ENCODE peak calls at places on chromosomes 16 and 17, in nine cellular contexts. One of them, this sample, is unnamed.

GRCh38 chr16:53220585-53220984 is 165.8 kb downstream of the CHD9 start:
- DNase-seq in mucosa of descending colon: no peak
- DNase-seq in heart right ventricle: peak; percentile 10
- DNase-seq in fibroblast of mammary gland: peak; percentile 44
- DNase-seq in neural progenitor cell: peak; percentile 25
- DNase-seq in A549: no peak
- DNase-seq in WERI-Rb-1: peak; percentile 10
- DNase-seq in cardiac muscle cell: peak; percentile 50
- DNase-seq in AG04449: no peak
- DNase-seq in this sample: peak; percentile 45

GRCh38 chr17:43175213-43176118 is 4.5 kb downstream of the NBR1 start:
- DNase-seq in neural progenitor cell: no peak
- DNase-seq in WERI-Rb-1: no peak
- DNase-seq in fibroblast of mammary gland: peak; percentile 63
- DNase-seq in heart right ventricle: no peak
- DNase-seq in cardiac muscle cell: peak; percentile 74
- DNase-seq in A549: no peak
- DNase-seq in AG04449: peak; percentile 71
- DNase-seq in mucosa of descending colon: no peak
- DNase-seq in this sample: no peak

GRCh38 chr16:66434619-66435430 is 7.7 kb downstream of the BEAN1 start:
- DNase-seq in WERI-Rb-1: no peak
- DNase-seq in heart right ventricle: no peak
- DNase-seq in neural progenitor cell: no peak
- DNase-seq in fibroblast of mammary gland: no peak
- DNase-seq in AG04449: no peak
- DNase-seq in mucosa of descending colon: no peak
- DNase-seq in cardiac muscle cell: no peak
- DNase-seq in A549: no peak
- DNase-seq in this sample: no peak

GRCh38 chr16:10552998-10553491 is 27.4 kb downstream of the EMP2 start:
- DNase-seq in A549: peak; percentile 60
- DNase-seq in fibroblast of mammary gland: no peak
- DNase-seq in cardiac muscle cell: no peak
- DNase-seq in AG04449: no peak
- DNase-seq in neural progenitor cell: peak; percentile 35
- DNase-seq in mucosa of descending colon: no peak
- DNase-seq in WERI-Rb-1: no peak
- DNase-seq in heart right ventricle: peak; percentile 76
- DNase-seq in this sample: no peak

GRCh38 chr17:10815318-10815717 is 11.4 kb upstream of the TMEM238L start:
- DNase-seq in AG04449: no peak
- DNase-seq in fibroblast of mammary gland: no peak
- DNase-seq in WERI-Rb-1: no peak
- DNase-seq in heart right ventricle: no peak
- DNase-seq in A549: no peak
- DNase-seq in cardiac muscle cell: no peak
- DNase-seq in neural progenitor cell: no peak
- DNase-seq in mucosa of descending colon: peak; percentile 83
- DNase-seq in this sample: no peak

GRCh38 chr16:88905563-88905962 is 39.1 kb upstream of the PABPN1L start:
- DNase-seq in cardiac muscle cell: no peak
- DNase-seq in WERI-Rb-1: no peak
- DNase-seq in mucosa of descending colon: no peak
- DNase-seq in A549: peak; percentile 32
- DNase-seq in fibroblast of mammary gland: no peak
- DNase-seq in heart right ventricle: no peak
- DNase-seq in AG04449: no peak
- DNase-seq in neural progenitor cell: peak; percentile 79
- DNase-seq in this sample: no peak

GRCh38 chr16:84013787-84014569 is 28.6 kb downstream of the SLC38A8 start:
- DNase-seq in AG04449: no peak
- DNase-seq in WERI-Rb-1: peak; percentile 75
- DNase-seq in mucosa of descending colon: peak; percentile 92
- DNase-seq in cardiac muscle cell: peak; percentile 41
- DNase-seq in A549: peak; percentile 70
- DNase-seq in fibroblast of mammary gland: peak; percentile 58
- DNase-seq in heart right ventricle: no peak
- DNase-seq in neural progenitor cell: peak; percentile 97
- DNase-seq in this sample: peak; percentile 80

GRCh38 chr16:83305092-83305491 is 502.7 kb upstream of the HSBP1 start:
- DNase-seq in mucosa of descending colon: no peak
- DNase-seq in fibroblast of mammary gland: peak; percentile 70
- DNase-seq in neural progenitor cell: no peak
- DNase-seq in AG04449: peak; percentile 83
- DNase-seq in WERI-Rb-1: no peak
- DNase-seq in cardiac muscle cell: peak; percentile 80
- DNase-seq in A549: no peak
- DNase-seq in heart right ventricle: no peak
- DNase-seq in this sample: no peak

GRCh38 chr17:78044280-78044835 is 84.2 kb downstream of the TMC6 start:
- DNase-seq in heart right ventricle: no peak
- DNase-seq in fibroblast of mammary gland: peak; percentile 34
- DNase-seq in neural progenitor cell: no peak
- DNase-seq in mucosa of descending colon: no peak
- DNase-seq in cardiac muscle cell: no peak
- DNase-seq in WERI-Rb-1: no peak
- DNase-seq in AG04449: no peak
- DNase-seq in A549: no peak
- DNase-seq in this sample: no peak

GRCh38 chr16:69111216-69111615 is 5.8 kb downstream of the HAS3 start:
- DNase-seq in neural progenitor cell: no peak
- DNase-seq in cardiac muscle cell: no peak
- DNase-seq in WERI-Rb-1: no peak
- DNase-seq in fibroblast of mammary gland: no peak
- DNase-seq in mucosa of descending colon: no peak
- DNase-seq in AG04449: no peak
- DNase-seq in A549: no peak
- DNase-seq in heart right ventricle: no peak
- DNase-seq in this sample: no peak

GRCh38 chr17:82901356-82901755 is 61.5 kb upstream of the ZNF750 start:
- DNase-seq in neural progenitor cell: no peak
- DNase-seq in WERI-Rb-1: no peak
- DNase-seq in cardiac muscle cell: no peak
- DNase-seq in heart right ventricle: no peak
- DNase-seq in mucosa of descending colon: no peak
- DNase-seq in fibroblast of mammary gland: no peak
- DNase-seq in AG04449: no peak
- DNase-seq in A549: no peak
- DNase-seq in this sample: no peak

GRCh38 chr16:15765880-15766279 is 90.9 kb downstream of the MYH11 start:
- DNase-seq in WERI-Rb-1: peak; percentile 32
- DNase-seq in neural progenitor cell: peak; percentile 77
- DNase-seq in A549: peak; percentile 69
- DNase-seq in mucosa of descending colon: no peak
- DNase-seq in cardiac muscle cell: peak; percentile 35
- DNase-seq in heart right ventricle: peak; percentile 52
- DNase-seq in AG04449: no peak
- DNase-seq in fibroblast of mammary gland: peak; percentile 46
- DNase-seq in this sample: no peak

GRCh38 chr16:89012622-89012995 is 35.6 kb upstream of the CBFA2T3 start:
- DNase-seq in A549: no peak
- DNase-seq in mucosa of descending colon: no peak
- DNase-seq in fibroblast of mammary gland: no peak
- DNase-seq in heart right ventricle: no peak
- DNase-seq in neural progenitor cell: no peak
- DNase-seq in AG04449: no peak
- DNase-seq in cardiac muscle cell: no peak
- DNase-seq in WERI-Rb-1: no peak
- DNase-seq in this sample: no peak

GRCh38 chr17:48830840-48831548 is at the start of gene CALCOCO2:
- DNase-seq in A549: peak; percentile 96
- DNase-seq in mucosa of descending colon: peak; percentile 96
- DNase-seq in fibroblast of mammary gland: peak; percentile 88
- DNase-seq in WERI-Rb-1: peak; percentile 97
- DNase-seq in cardiac muscle cell: peak; percentile 94
- DNase-seq in AG04449: peak; percentile 42
- DNase-seq in neural progenitor cell: peak; percentile 98
- DNase-seq in heart right ventricle: peak; percentile 94
- DNase-seq in this sample: peak; percentile 93
- TF ChIP-seq CTCF in A549: no peak
- TF ChIP-seq CTCF in mucosa of descending colon: no peak
- TF ChIP-seq CTCF in fibroblast of mammary gland: no peak
- TF ChIP-seq CTCF in WERI-Rb-1: peak; percentile 1
- TF ChIP-seq CTCF in cardiac muscle cell: no peak
- TF ChIP-seq CTCF in AG04449: no peak
- TF ChIP-seq CTCF in neural progenitor cell: peak; percentile 10
- TF ChIP-seq CTCF in heart right ventricle: no peak
- TF ChIP-seq CTCF in this sample: no peak

GRCh38 chr17:57605734-57606105 is 139.4 kb downstream of the CCDC182 start:
- DNase-seq in fibroblast of mammary gland: no peak
- DNase-seq in heart right ventricle: no peak
- DNase-seq in cardiac muscle cell: no peak
- DNase-seq in WERI-Rb-1: no peak
- DNase-seq in neural progenitor cell: no peak
- DNase-seq in A549: no peak
- DNase-seq in mucosa of descending colon: no peak
- DNase-seq in AG04449: no peak
- DNase-seq in this sample: no peak

GRCh38 chr17:57603978-57604377 is 141.1 kb downstream of the CCDC182 start:
- DNase-seq in mucosa of descending colon: no peak
- DNase-seq in A549: no peak
- DNase-seq in AG04449: no peak
- DNase-seq in fibroblast of mammary gland: no peak
- DNase-seq in heart right ventricle: no peak
- DNase-seq in neural progenitor cell: no peak
- DNase-seq in WERI-Rb-1: no peak
- DNase-seq in cardiac muscle cell: no peak
- DNase-seq in this sample: peak; percentile 76

GRCh38 chr17:57603541-57603940 is 141.6 kb downstream of the CCDC182 start:
- DNase-seq in mucosa of descending colon: no peak
- DNase-seq in AG04449: no peak
- DNase-seq in fibroblast of mammary gland: no peak
- DNase-seq in WERI-Rb-1: no peak
- DNase-seq in neural progenitor cell: no peak
- DNase-seq in heart right ventricle: no peak
- DNase-seq in cardiac muscle cell: no peak
- DNase-seq in A549: no peak
- DNase-seq in this sample: no peak

GRCh38 chr17:57606111-57606875 is 138.8 kb downstream of the CCDC182 start:
- DNase-seq in mucosa of descending colon: no peak
- DNase-seq in cardiac muscle cell: no peak
- DNase-seq in neural progenitor cell: no peak
- DNase-seq in fibroblast of mammary gland: no peak
- DNase-seq in A549: no peak
- DNase-seq in WERI-Rb-1: peak; percentile 77
- DNase-seq in heart right ventricle: no peak
- DNase-seq in AG04449: no peak
- DNase-seq in this sample: no peak

GRCh38 chr17:57604771-57605733 is 140.0 kb downstream of the CCDC182 start:
- DNase-seq in AG04449: no peak
- DNase-seq in neural progenitor cell: peak; percentile 38
- DNase-seq in A549: no peak
- DNase-seq in fibroblast of mammary gland: no peak
- DNase-seq in cardiac muscle cell: peak; percentile 68
- DNase-seq in heart right ventricle: peak; percentile 73
- DNase-seq in WERI-Rb-1: peak; percentile 63
- DNase-seq in mucosa of descending colon: peak; percentile 67
- DNase-seq in this sample: no peak
- TF ChIP-seq CTCF in AG04449: no peak
- TF ChIP-seq CTCF in neural progenitor cell: no peak
- TF ChIP-seq CTCF in A549: no peak
- TF ChIP-seq CTCF in fibroblast of mammary gland: no peak
- TF ChIP-seq CTCF in cardiac muscle cell: no peak
- TF ChIP-seq CTCF in heart right ventricle: no peak
- TF ChIP-seq CTCF in WERI-Rb-1: no peak
- TF ChIP-seq CTCF in mucosa of descending colon: no peak
- TF ChIP-seq CTCF in this sample: no peak

DNA sequence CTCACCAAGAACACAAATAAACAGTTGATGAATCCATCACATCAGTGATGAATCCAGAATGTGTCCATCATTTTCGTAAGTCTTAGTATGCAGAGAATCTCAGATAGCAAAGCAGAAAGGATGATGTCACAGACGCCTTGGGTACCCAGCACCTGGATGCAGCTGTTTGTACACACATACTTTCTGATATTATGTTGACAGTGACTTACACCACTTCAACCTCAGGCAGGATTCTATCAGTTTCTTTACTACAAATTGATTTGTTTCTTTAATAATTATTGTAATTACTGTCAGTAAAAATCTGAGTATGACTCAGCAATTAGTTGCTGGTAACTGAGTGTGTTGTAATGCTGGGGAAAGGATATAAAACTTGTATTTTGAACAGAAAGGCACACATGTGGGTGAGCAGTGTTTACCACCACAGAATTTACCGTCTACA is 159.8 kb downstream of the RPTOR start:
- DNase-seq in WERI-Rb-1: no peak
- DNase-seq in heart right ventricle: no peak
- DNase-seq in A549: no peak
- DNase-seq in cardiac muscle cell: peak; percentile 34
- DNase-seq in neural progenitor cell: no peak
- DNase-seq in fibroblast of mammary gland: peak; percentile 40
- DNase-seq in AG04449: no peak
- DNase-seq in mucosa of descending colon: no peak
- DNase-seq in this sample: no peak
- TF ChIP-seq CTCF in WERI-Rb-1: no peak
- TF ChIP-seq CTCF in heart right ventricle: no peak
- TF ChIP-seq CTCF in A549: no peak
- TF ChIP-seq CTCF in cardiac muscle cell: no peak
- TF ChIP-seq CTCF in neural progenitor cell: no peak
- TF ChIP-seq CTCF in fibroblast of mammary gland: no peak
- TF ChIP-seq CTCF in AG04449: no peak
- TF ChIP-seq CTCF in mucosa of descending colon: no peak
- TF ChIP-seq CTCF in this sample: no peak

DNA sequence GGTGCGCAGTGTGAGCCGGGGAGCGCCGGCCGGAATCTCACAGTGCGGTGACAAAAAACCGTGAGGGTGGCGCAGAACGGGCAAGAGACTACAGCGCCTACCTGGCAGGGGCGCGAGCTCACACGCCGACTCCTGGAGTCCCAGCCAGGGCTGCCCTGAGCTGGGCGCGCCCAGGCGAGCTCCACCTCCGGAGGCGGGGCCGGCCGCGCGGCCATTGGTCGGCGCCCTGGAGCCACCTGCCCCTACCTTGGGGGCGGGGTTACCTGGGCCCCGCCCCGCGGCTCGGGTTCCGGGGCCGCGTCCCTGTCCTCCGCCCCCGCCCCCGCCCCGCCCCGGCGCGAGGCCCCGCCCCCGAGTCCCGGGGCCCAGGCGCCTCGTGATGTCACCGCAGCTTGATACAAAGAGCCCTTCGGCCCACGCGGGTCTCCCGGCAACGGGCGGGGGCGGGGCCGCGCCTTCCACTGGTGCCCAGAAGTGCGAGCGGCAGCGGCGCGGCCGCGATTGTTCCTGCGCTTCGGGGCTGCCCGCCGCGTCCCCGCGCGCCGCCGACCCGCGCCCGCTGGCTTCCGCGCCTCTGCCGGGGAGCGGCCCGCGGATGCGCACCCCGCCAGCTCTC is 96.3 kb downstream of the RAB11FIP4 start:
- DNase-seq in heart right ventricle: peak; percentile 68
- DNase-seq in cardiac muscle cell: peak; percentile 40
- DNase-seq in fibroblast of mammary gland: no peak
- DNase-seq in WERI-Rb-1: peak; percentile 90
- DNase-seq in AG04449: no peak
- DNase-seq in neural progenitor cell: peak; percentile 98
- DNase-seq in A549: peak; percentile 94
- DNase-seq in mucosa of descending colon: peak; percentile 97
- DNase-seq in this sample: peak; percentile 93
- TF ChIP-seq CTCF in heart right ventricle: no peak
- TF ChIP-seq CTCF in cardiac muscle cell: no peak
- TF ChIP-seq CTCF in fibroblast of mammary gland: no peak
- TF ChIP-seq CTCF in WERI-Rb-1: no peak
- TF ChIP-seq CTCF in AG04449: no peak
- TF ChIP-seq CTCF in neural progenitor cell: no peak
- TF ChIP-seq CTCF in A549: no peak
- TF ChIP-seq CTCF in mucosa of descending colon: no peak
- TF ChIP-seq CTCF in this sample: no peak